ENCODE peak calls at places on chromosomes 4 and X, in seven cellular contexts. X, B, G, R, J, U and Z are unnamed samples.

GRCh38 chrX:12966151-12966550 is 8.8 kb upstream of the TMSB4X start:
- DNase-seq in X (no peak), B (no peak), G (no peak), R (no peak), J (no peak), U (no peak), Z (no peak)

GRCh38 chr4:148261861-148262260 is 180.4 kb downstream of the NR3C2 start:
- DNase-seq in X (peak; percentile 1), B (no peak), G (no peak), R (no peak), J (no peak), U (no peak), Z (no peak)

GRCh38 chrX:102651968-102652744 is 873 bp downstream of the GPRASP1 start:
- DNase-seq in X (peak; percentile 29), B (peak; percentile 55), G (no peak), R (peak; percentile 62), J (peak; percentile 47), U (no peak), Z (no peak)

GRCh38 chrX:102345916-102346315 is 93.9 kb downstream of the NXF2B start:
- DNase-seq in X (peak; percentile 34), B (peak; percentile 48), G (peak; percentile 68), R (peak; percentile 34), J (peak; percentile 67), U (peak; percentile 20), Z (peak; percentile 31)

GRCh38 chrX:130393451-130394074 is 8.1 kb upstream of the GPR119 start:
- DNase-seq in X (peak; percentile 45), B (peak; percentile 60), G (peak; percentile 57), R (peak; percentile 62), J (peak; percentile 50), U (peak; percentile 30), Z (no peak)

GRCh38 chrX:149540133-149540620 is 635 bp upstream of the EOLA1 start:
- DNase-seq in X (peak; percentile 84), B (peak; percentile 89), G (no peak), R (peak; percentile 88), J (peak; percentile 79), U (peak; percentile 69), Z (peak; percentile 78)

GRCh38 chr4:149785686-149786431 is 29.8 kb downstream of the IQCM start:
- DNase-seq in X (peak; percentile 24), B (peak; percentile 65), G (peak; percentile 50), R (no peak), J (no peak), U (peak; percentile 67), Z (no peak)

GRCh38 chr4:75895744-75896314 is 6.4 kb downstream of the PPEF2 start:
- DNase-seq in X (peak; percentile 18), B (peak; percentile 68), G (peak; percentile 45), R (peak; percentile 22), J (no peak), U (no peak), Z (peak; percentile 23)

GRCh38 chr4:32909722-32910121 is 2189.6 kb downstream of the PCDH7 start:
- DNase-seq in X (no peak), B (peak; percentile 19), G (peak; percentile 39), R (no peak), J (no peak), U (no peak), Z (no peak)

GRCh38 chrX:118823263-118824172 is at the start of gene ZCCHC12:
- DNase-seq in X (peak; percentile 37), B (peak; percentile 92), G (peak; percentile 89), R (peak; percentile 35), J (peak; percentile 76), U (no peak), Z (peak; percentile 75)

GRCh38 chrX:67614414-67614813 is 70.6 kb downstream of the AR start:
- DNase-seq in X (peak; percentile 25), B (no peak), G (no peak), R (peak; percentile 43), J (no peak), U (no peak), Z (no peak)

GRCh38 chr4:53605783-53606182 is 14.5 kb upstream of the LNX1 start:
- DNase-seq in X (peak; percentile 53), B (no peak), G (no peak), R (peak; percentile 61), J (no peak), U (peak; percentile 73), Z (no peak)

GRCh38 chr4:15811703-15812325 is 33.7 kb downstream of the CD38 start:
- DNase-seq in X (no peak), B (peak; percentile 65), G (no peak), R (no peak), J (no peak), U (peak; percentile 41), Z (no peak)

GRCh38 chr4:142452132-142452855 is 393.8 kb downstream of the INPP4B start:
- DNase-seq in X (peak; percentile 50), B (no peak), G (no peak), R (no peak), J (no peak), U (no peak), Z (no peak)

GRCh38 chr4:84994280-84994679 is 27.8 kb upstream of the WDFY3 start:
- DNase-seq in X (no peak), B (peak; percentile 88), G (peak; percentile 37), R (peak; percentile 6), J (no peak), U (peak; percentile 2), Z (no peak)

GRCh38 chrX:23883737-23884354 is 23.9 kb downstream of the APOO start:
- DNase-seq in X (peak; percentile 85), B (peak; percentile 48), G (no peak), R (peak; percentile 86), J (no peak), U (peak; percentile 23), Z (no peak)

GRCh38 chr4:164287173-164287572 is 466.8 kb upstream of the SMIM31 start:
- DNase-seq in X (no peak), B (no peak), G (no peak), R (no peak), J (no peak), U (no peak), Z (no peak)

GRCh38 chr4:15003891-15004700 is 1.8 kb downstream of the CPEB2 start:
- DNase-seq in X (no peak), B (peak; percentile 64), G (peak; percentile 38), R (peak; percentile 18), J (peak; percentile 60), U (peak; percentile 46), Z (peak; percentile 27)

GRCh38 chrX:70762285-70762684 is 146.2 kb downstream of the TEX11 start:
- DNase-seq in X (no peak), B (peak; percentile 25), G (no peak), R (no peak), J (no peak), U (no peak), Z (no peak)

GRCh38 chr4:101604976-101605375 is 185.6 kb upstream of the BANK1 start:
- DNase-seq in X (no peak), B (no peak), G (no peak), R (no peak), J (no peak), U (no peak), Z (no peak)

GRCh38 chr4:147355849-147356248 is 125.0 kb upstream of the EDNRA start:
- DNase-seq in X (peak; percentile 97), B (no peak), G (no peak), R (peak; percentile 81), J (no peak), U (no peak), Z (no peak)

GRCh38 chr4:64368741-64369140 is 40.5 kb downstream of the TECRL start:
- DNase-seq in X (no peak), B (no peak), G (no peak), R (no peak), J (no peak), U (no peak), Z (no peak)

GRCh38 chr4:105963461-105964400 is 68.5 kb downstream of the NPNT start:
- DNase-seq in X (no peak), B (no peak), G (no peak), R (peak; percentile 18), J (no peak), U (no peak), Z (no peak)

GRCh38 chr4:105969575-105969974 is 74.3 kb downstream of the NPNT start:
- DNase-seq in X (no peak), B (no peak), G (no peak), R (no peak), J (no peak), U (no peak), Z (no peak)

GRCh38 chr4:105966046-105966445 is 70.8 kb downstream of the NPNT start:
- DNase-seq in X (peak; percentile 52), B (no peak), G (no peak), R (peak; percentile 74), J (no peak), U (no peak), Z (no peak)

GRCh38 chr4:105967058-105967658 is 71.9 kb downstream of the NPNT start:
- DNase-seq in X (no peak), B (no peak), G (no peak), R (no peak), J (no peak), U (no peak), Z (no peak)

GRCh38 chr4:105965183-105965800 is 70.0 kb downstream of the NPNT start:
- DNase-seq in X (no peak), B (no peak), G (no peak), R (no peak), J (no peak), U (no peak), Z (no peak)
- H2BK120ac ChIP-seq in X (no peak overlapping the region), B (no peak overlapping the region), G (no peak overlapping the region), R (no peak overlapping the region), J (no peak overlapping the region), U (no peak overlapping the region), Z (no peak overlapping the region)

GRCh38 chrX:133412246-133412645 is 3.0 kb downstream of the GPC4 start:
- DNase-seq in X (peak; percentile 13), B (peak; percentile 75), G (no peak), R (peak; percentile 24), J (no peak), U (peak; percentile 63), Z (peak; percentile 56)
- H3K4me1 ChIP-seq in X (no peaks in the 10 kb centered on the region), B (peaks cover 3% of the 10 kb centered on the region), G (peaks cover 21% of the 10 kb centered on the region), R (peaks cover 5% of the 10 kb centered on the region), J (no peaks in the 10 kb centered on the region), U (peaks cover 4% of the 10 kb centered on the region), Z (peaks cover 9% of the 10 kb centered on the region)

GRCh38 chr4:82737354-82737753 is 61.2 kb downstream of the SCD5 start:
- DNase-seq in X (no peak), B (no peak), G (no peak), R (no peak), J (no peak), U (no peak), Z (no peak)
- H3K4ac ChIP-seq in X (no peak overlapping the region), B (no peak overlapping the region), G (no peak overlapping the region), R (no peak overlapping the region), J (no peak overlapping the region), U (no peak overlapping the region), Z (no peak overlapping the region)

GRCh38 chr4:6697096-6697495 is 3.4 kb downstream of the S100P start:
- DNase-seq in X (no peak), B (no peak), G (no peak), R (no peak), J (no peak), U (no peak), Z (no peak)

GRCh38 chr4:6702761-6703160 is 6.9 kb downstream of the MRFAP1L1 start:
- DNase-seq in X (no peak), B (no peak), G (no peak), R (no peak), J (no peak), U (no peak), Z (no peak)

GRCh38 chr4:6696611-6697010 is 2.9 kb downstream of the S100P start:
- DNase-seq in X (no peak), B (no peak), G (no peak), R (no peak), J (no peak), U (peak; percentile 97), Z (no peak)

GRCh38 chr4:6701371-6701770 is 7.7 kb downstream of the S100P start:
- DNase-seq in X (no peak), B (peak; percentile 89), G (peak; percentile 91), R (no peak), J (peak; percentile 95), U (no peak), Z (no peak)

GRCh38 chr4:6699903-6700302 is 6.2 kb downstream of the S100P start:
- DNase-seq in X (no peak), B (no peak), G (no peak), R (no peak), J (no peak), U (no peak), Z (no peak)
- H2BK120ac ChIP-seq in X (no peak overlapping the region), B (no peak overlapping the region), G (no peak overlapping the region), R (no peak overlapping the region), J (no peak overlapping the region), U (no peak overlapping the region), Z (no peak overlapping the region)